ENCODE peak calls at places on chromosome 5, in six cellular contexts. O is AG04449; W is psoas muscle; M is G401; A is A673; Z is stimulated activated CD4-positive, alpha-beta T cell treated with anti-CD3 and anti-CD28 coated beads, TNF-alpha, amount 100 ng/mL, for 1 hour. N is an unnamed sample.

GRCh38 chr5:95959964-95960801 is 1.5 kb downstream of the ELL2 start:
- DNase-seq in O (no peak), W (no peak), M (peak), A (peak), Z (no peak), N (peak)

GRCh38 chr5:68344447-68345111 is 129.0 kb downstream of the PIK3R1 start:
- DNase-seq in O (no peak), W (no peak), M (no peak), A (peak), Z (no peak), N (peak)

GRCh38 chr5:52119768-52120167 is 667.9 kb upstream of the ITGA1 start:
- DNase-seq in O (no peak), W (no peak), M (no peak), A (peak), Z (no peak), N (no peak)

GRCh38 chr5:1137567-1138444 is 25.9 kb upstream of the SLC12A7 start:
- DNase-seq in O (no peak), W (no peak), M (no peak), A (peak), Z (no peak), N (no peak)

GRCh38 chr5:139908749-139909148 is 113.1 kb downstream of the PSD2 start:
- DNase-seq in O (no peak), W (peak), M (no peak), A (no peak), Z (no peak), N (no peak)

GRCh38 chr5:157855404-157855994 is 3.4 kb downstream of the CLINT1 start:
- DNase-seq in O (no peak), W (peak), M (peak), A (peak), Z (no peak), N (peak)

GRCh38 chr5:5542654-5543053 is 120.2 kb downstream of the ICE1 start:
- DNase-seq in O (no peak), W (no peak), M (no peak), A (no peak), Z (no peak), N (no peak)

GRCh38 chr5:176810084-176810597 is at the start of gene UNC5A:
- DNase-seq in O (no peak), W (peak), M (peak), A (peak), Z (no peak), N (peak)

GRCh38 chr5:135027318-135027698 is 6.7 kb downstream of the PITX1 start:
- DNase-seq in O (no peak), W (no peak), M (no peak), A (no peak), Z (no peak), N (no peak)

GRCh38 chr5:149826574-149826973 is 96.5 kb downstream of the PPARGC1B start:
- DNase-seq in O (no peak), W (no peak), M (peak), A (no peak), Z (no peak), N (no peak)